ENCODE peak calls at places on chromosomes 2 and 18, in four cellular contexts. J, Q, G and P are unnamed samples.

GRCh38 chr18:45245036-45245638 is 370.1 kb upstream of the SLC14A2 start:
- DNase-seq in J (no peak), Q (no peak), G (no peak), P (no peak)

GRCh38 chr2:145288650-145289496 is 769.0 kb upstream of the ZEB2 start:
- DNase-seq in J (no peak), Q (no peak), G (no peak), P (no peak)

GRCh38 chr2:71133603-71134002 is 3.2 kb downstream of the MPHOSPH10 start:
- DNase-seq in J (no peak), Q (no peak), G (no peak), P (no peak)

GRCh38 chr18:36287653-36288052 is 9.9 kb upstream of the FHOD3 start:
- DNase-seq in J (no peak), Q (no peak), G (no peak), P (no peak)

GRCh38 chr2:23925702-23926288 is 1.1 kb downstream of the ATAD2B start:
- DNase-seq in J (peak), Q (peak), G (peak), P (no peak)

GRCh38 chr2:37132914-37133313 is 23.9 kb downstream of the EIF2AK2 start:
- DNase-seq in J (no peak), Q (no peak), G (no peak), P (no peak)

GRCh38 chr2:88600038-88600465 is 27.2 kb downstream of the EIF2AK3 start:
- DNase-seq in J (peak), Q (peak), G (peak), P (peak)

GRCh38 chr2:229445013-229445412 is 173.9 kb upstream of the PID1 start:
- DNase-seq in J (peak), Q (no peak), G (no peak), P (no peak)

GRCh38 chr18:40414155-40414754 is 1540.8 kb upstream of the PIK3C3 start:
- DNase-seq in J (peak), Q (no peak), G (no peak), P (no peak)

GRCh38 chr18:74315464-74316256 is at the start of gene C18orf63:
- DNase-seq in J (no peak), Q (no peak), G (no peak), P (no peak)

GRCh38 chr2:23673830-23674679 is 252.9 kb downstream of the ATAD2B start:
- DNase-seq in J (no peak), Q (no peak), G (no peak), P (peak)

GRCh38 chr2:121626777-121627524 is 22.3 kb downstream of the CLASP1 start:
- DNase-seq in J (no peak), Q (no peak), G (no peak), P (no peak)

GRCh38 chr2:71155846-71156245 is 25.4 kb downstream of the MPHOSPH10 start:
- DNase-seq in J (no peak), Q (no peak), G (no peak), P (no peak)

GRCh38 chr2:190534310-190535118 is at the start of gene NEMP2:
- DNase-seq in J (peak), Q (peak), G (peak), P (peak)

GRCh38 chr2:173271825-173272224 is 82.8 kb upstream of the CDCA7 start:
- DNase-seq in J (peak), Q (no peak), G (no peak), P (peak)

GRCh38 chr2:231936491-231936890 is 10.3 kb upstream of the NPPC start:
- DNase-seq in J (no peak), Q (no peak), G (no peak), P (no peak)